ENCODE peak calls at places on chromosomes 1 and 21, in eight cellular contexts. P is PC-9, B is tibial artery, Y is neural crest cell, A is IMR-90, U is lower leg skin, K is cardiac muscle cell, O is heart left ventricle. L is an unnamed sample.
A peak's percentile ranks its signal among the peaks of the same experiment; 100 is the strongest.

GRCh38 chr1:25523512-25523911 is 19.9 kb upstream of the LDLRAP1 start:
- DNase-seq in P (peak; percentile 24), B (no peak), Y (no peak), A (peak; percentile 46), U (no peak), K (peak; percentile 84), O (no peak), L (no peak)

GRCh38 chr1:87644500-87645245 is 316.0 kb downstream of the LMO4 start:
- DNase-seq in P (peak; percentile 9), B (no peak), Y (no peak), A (peak; percentile 71), U (peak; percentile 15), K (no peak), O (no peak), L (no peak)

GRCh38 chr1:154971341-154971998 is 923 bp upstream of the SHC1 start:
- DNase-seq in P (no peak), B (peak; percentile 61), Y (no peak), A (no peak), U (peak; percentile 67), K (no peak), O (peak; percentile 73), L (peak; percentile 72)

GRCh38 chr1:230113605-230114241 is 46.7 kb downstream of the GALNT2 start:
- DNase-seq in P (peak; percentile 52), B (peak; percentile 48), Y (no peak), A (peak; percentile 99), U (no peak), K (no peak), O (peak; percentile 63), L (no peak)

GRCh38 chr21:26148834-26149354 is 21.7 kb downstream of the APP start:
- DNase-seq in P (no peak), B (no peak), Y (no peak), A (peak; percentile 69), U (no peak), K (no peak), O (no peak), L (no peak)

GRCh38 chr1:52098139-52098871 is 42.2 kb downstream of the BTF3L4 start:
- DNase-seq in P (no peak), B (no peak), Y (peak; percentile 31), A (no peak), U (no peak), K (no peak), O (no peak), L (no peak)

GRCh38 chr1:21904725-21905520 is 32.2 kb downstream of the HSPG2 start:
- DNase-seq in P (peak; percentile 86), B (peak; percentile 73), Y (no peak), A (peak; percentile 90), U (peak; percentile 69), K (no peak), O (peak; percentile 89), L (no peak)

GRCh38 chr1:39293375-39294070 is 89.0 kb downstream of the MACF1 start:
- DNase-seq in P (no peak), B (no peak), Y (no peak), A (peak; percentile 43), U (no peak), K (no peak), O (no peak), L (no peak)

GRCh38 chr1:218424528-218424927 is 79.4 kb downstream of the TGFB2 start:
- DNase-seq in P (no peak), B (no peak), Y (no peak), A (no peak), U (no peak), K (no peak), O (no peak), L (no peak)

GRCh38 chr21:44505673-44506278 is 34.2 kb downstream of the KRTAP10-1 start:
- DNase-seq in P (no peak), B (no peak), Y (peak; percentile 32), A (no peak), U (no peak), K (no peak), O (no peak), L (no peak)

GRCh38 chr1:17163789-17164666 is 40.9 kb upstream of the PADI1 start:
- DNase-seq in P (no peak), B (no peak), Y (no peak), A (no peak), U (no peak), K (no peak), O (no peak), L (no peak)

GRCh38 chr1:59290173-59290954 is 6.5 kb upstream of the FGGY start:
- DNase-seq in P (peak; percentile 40), B (peak; percentile 22), Y (no peak), A (peak; percentile 52), U (no peak), K (peak; percentile 47), O (peak; percentile 43), L (peak; percentile 81)

GRCh38 chr1:107795994-107796393 is 169.0 kb downstream of the VAV3 start:
- DNase-seq in P (no peak), B (no peak), Y (no peak), A (no peak), U (no peak), K (no peak), O (no peak), L (no peak)

GRCh38 chr1:168084396-168085231 is 52.1 kb downstream of the GPR161 start:
- DNase-seq in P (peak; percentile 32), B (peak; percentile 45), Y (peak; percentile 63), A (peak; percentile 23), U (no peak), K (peak; percentile 75), O (peak; percentile 52), L (peak; percentile 67)

GRCh38 chr1:178650950-178651461 is 74.0 kb upstream of the RALGPS2 start:
- DNase-seq in P (no peak), B (no peak), Y (no peak), A (peak; percentile 71), U (no peak), K (no peak), O (no peak), L (no peak)

GRCh38 chr21:8989261-8989882 is 1532.0 kb upstream of the TPTE start:
- DNase-seq in P (no peak), B (no peak), Y (no peak), A (no peak), U (no peak), K (no peak), O (no peak), L (no peak)

GRCh38 chr1:12604114-12604874 is 13.7 kb downstream of the DHRS3 start:
- DNase-seq in P (peak; percentile 66), B (peak; percentile 72), Y (no peak), A (peak; percentile 99), U (peak; percentile 43), K (peak; percentile 85), O (peak; percentile 76), L (peak; percentile 89)

GRCh38 chr1:205313681-205314308 is 7.8 kb downstream of the NUAK2 start:
- DNase-seq in P (no peak), B (peak; percentile 32), Y (peak; percentile 70), A (peak; percentile 86), U (no peak), K (peak; percentile 55), O (peak; percentile 78), L (peak; percentile 60)

DNA sequence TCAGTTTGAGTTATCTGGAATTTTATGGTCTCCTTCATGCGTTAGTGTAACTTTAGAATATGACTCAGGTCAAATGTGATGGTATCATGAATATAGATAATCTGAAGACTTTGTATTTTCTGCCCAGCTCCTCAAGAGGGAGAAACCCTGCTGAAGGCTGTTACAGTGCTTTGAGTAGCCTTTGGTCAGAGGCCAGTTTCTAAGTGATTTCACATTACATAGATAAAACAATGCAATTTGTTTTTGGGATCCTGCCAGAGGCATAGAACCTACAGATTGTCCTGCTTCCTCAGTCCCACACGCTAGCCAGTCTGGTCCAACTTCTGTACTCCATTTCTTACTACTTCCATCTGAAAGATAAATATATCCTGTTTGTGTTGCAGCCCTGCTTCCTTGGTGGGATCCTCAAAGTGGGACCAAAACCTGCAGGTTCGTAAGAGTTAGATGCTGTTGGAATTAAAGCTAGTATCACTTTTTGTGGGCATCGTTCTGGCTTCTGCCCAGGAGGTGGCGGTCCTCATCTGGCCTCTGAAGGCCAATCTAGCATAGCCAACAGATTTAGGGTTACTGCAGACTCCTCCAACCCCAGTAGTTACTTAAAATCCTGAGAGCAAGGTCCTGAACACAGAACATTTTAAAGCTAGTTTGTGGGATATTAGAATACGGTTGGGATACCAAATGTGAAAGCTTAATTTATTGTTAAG is 645.8 kb upstream of the USP24 start:
- DNase-seq in P (no peak), B (no peak), Y (no peak), A (peak; percentile 17), U (no peak), K (no peak), O (no peak), L (no peak)
- TF ChIP-seq CTCF in P (no peak), B (no peak), Y (no peak), A (no peak), U (no peak), K (no peak), O (no peak), L (no peak)

GRCh38 chr1:19325368-19325957 is 13.3 kb downstream of the SLC66A1 start:
- DNase-seq in P (no peak), B (no peak), Y (no peak), A (no peak), U (no peak), K (no peak), O (no peak), L (no peak)

GRCh38 chr1:19323987-19324664 is 12.0 kb downstream of the SLC66A1 start:
- DNase-seq in P (no peak), B (no peak), Y (no peak), A (no peak), U (no peak), K (no peak), O (no peak), L (no peak)

GRCh38 chr1:19326748-19327065 is 14.6 kb downstream of the SLC66A1 start:
- DNase-seq in P (no peak), B (no peak), Y (no peak), A (no peak), U (no peak), K (no peak), O (no peak), L (no peak)

GRCh38 chr1:19325958-19326747 is 14.0 kb downstream of the SLC66A1 start:
- DNase-seq in P (no peak), B (no peak), Y (no peak), A (no peak), U (no peak), K (no peak), O (peak; percentile 15), L (no peak)

GRCh38 chr1:19324665-19324990 is 12.5 kb downstream of the SLC66A1 start:
- DNase-seq in P (no peak), B (no peak), Y (no peak), A (no peak), U (no peak), K (no peak), O (peak; percentile 4), L (no peak)
- TF ChIP-seq CTCF in P (no peak), B (no peak), Y (no peak), A (no peak), U (no peak), K (no peak), O (no peak), L (no peak)

DNA sequence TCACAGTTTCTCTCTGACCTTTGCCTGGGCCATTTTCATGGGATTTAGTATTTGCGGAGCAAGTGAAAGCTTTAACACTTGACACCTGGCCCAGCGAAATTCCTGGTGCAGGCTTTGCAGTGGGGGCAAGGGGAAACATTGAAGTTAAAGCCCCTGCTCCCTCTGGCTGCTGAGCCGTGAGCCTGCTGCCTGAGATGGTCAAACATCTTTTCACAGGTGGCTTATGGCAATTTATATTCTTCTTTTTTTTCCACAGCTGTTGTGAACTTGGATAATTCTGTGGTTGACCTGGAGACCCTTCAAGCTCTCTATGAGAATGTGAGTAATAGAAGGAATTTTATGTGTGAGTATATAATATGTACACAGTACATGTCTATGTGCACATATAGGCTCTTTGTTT is 202.9 kb downstream of the FMN2 start:
- DNase-seq in P (no peak), B (no peak), Y (no peak), A (peak; percentile 70), U (no peak), K (peak; percentile 34), O (no peak), L (no peak)
- TF ChIP-seq CTCF in P (no peak), B (no peak), Y (no peak), A (no peak), U (no peak), K (no peak), O (no peak), L (no peak)

GRCh38 chr1:169493251-169493650 is 7.5 kb upstream of the SLC19A2 start:
- DNase-seq in P (no peak), B (no peak), Y (no peak), A (no peak), U (no peak), K (no peak), O (no peak), L (no peak)
- TF ChIP-seq CTCF in P (no peak), B (no peak), Y (no peak), A (no peak), U (no peak), K (no peak), O (no peak), L (no peak)